ENCODE peak calls at places on chromosomes 2 and 18, in five cellular contexts. One of them, this sample, is unnamed.

GRCh38 chr2:229084467-229084866 is 186.6 kb downstream of the PID1 start:
- DNase-seq in HCEC 1CT: no peak
- DNase-seq in stimulated activated CD4-positive, alpha-beta T cell treated with anti-CD3 and anti-CD28 coated beads, Interleukin-15, amount 100 ng/mL, for 1 hour: no peak
- DNase-seq in stimulated activated CD8-positive, alpha-beta memory T cell treated with anti-CD3 and anti-CD28 coated beads, Interleukin-15, amount 100 ng/mL, for 48 hours: no peak
- DNase-seq in activated T-helper 1 cell treated with anti-CD3 and anti-CD28 coated beads, Interleukin-12 subunit alpha, Interleukin-12 subunit beta, Interleukin-2, Interleukin-4 antibody, amounts not matched to agents 30 ng/mL and 10 ng/mL and 1 ng/mL, durations not matched to agents 14 hours and 24 hours and 36 hours: no peak
- DNase-seq in this sample: no peak

GRCh38 chr2:200125463-200125862 is 170.1 kb downstream of the MAIP1 start:
- DNase-seq in HCEC 1CT: no peak
- DNase-seq in stimulated activated CD4-positive, alpha-beta T cell treated with anti-CD3 and anti-CD28 coated beads, Interleukin-15, amount 100 ng/mL, for 1 hour: no peak
- DNase-seq in stimulated activated CD8-positive, alpha-beta memory T cell treated with anti-CD3 and anti-CD28 coated beads, Interleukin-15, amount 100 ng/mL, for 48 hours: no peak
- DNase-seq in activated T-helper 1 cell treated with anti-CD3 and anti-CD28 coated beads, Interleukin-12 subunit alpha, Interleukin-12 subunit beta, Interleukin-2, Interleukin-4 antibody, amounts not matched to agents 30 ng/mL and 10 ng/mL and 1 ng/mL, durations not matched to agents 14 hours and 24 hours and 36 hours: no peak
- DNase-seq in this sample: peak

GRCh38 chr2:37585295-37585908 is 86.0 kb downstream of the CDC42EP3 start:
- DNase-seq in HCEC 1CT: peak
- DNase-seq in stimulated activated CD4-positive, alpha-beta T cell treated with anti-CD3 and anti-CD28 coated beads, Interleukin-15, amount 100 ng/mL, for 1 hour: no peak
- DNase-seq in stimulated activated CD8-positive, alpha-beta memory T cell treated with anti-CD3 and anti-CD28 coated beads, Interleukin-15, amount 100 ng/mL, for 48 hours: no peak
- DNase-seq in activated T-helper 1 cell treated with anti-CD3 and anti-CD28 coated beads, Interleukin-12 subunit alpha, Interleukin-12 subunit beta, Interleukin-2, Interleukin-4 antibody, amounts not matched to agents 30 ng/mL and 10 ng/mL and 1 ng/mL, durations not matched to agents 14 hours and 24 hours and 36 hours: no peak
- DNase-seq in this sample: peak

GRCh38 chr2:222127660-222128059 is 171.1 kb downstream of the PAX3 start:
- DNase-seq in HCEC 1CT: no peak
- DNase-seq in stimulated activated CD4-positive, alpha-beta T cell treated with anti-CD3 and anti-CD28 coated beads, Interleukin-15, amount 100 ng/mL, for 1 hour: no peak
- DNase-seq in stimulated activated CD8-positive, alpha-beta memory T cell treated with anti-CD3 and anti-CD28 coated beads, Interleukin-15, amount 100 ng/mL, for 48 hours: no peak
- DNase-seq in activated T-helper 1 cell treated with anti-CD3 and anti-CD28 coated beads, Interleukin-12 subunit alpha, Interleukin-12 subunit beta, Interleukin-2, Interleukin-4 antibody, amounts not matched to agents 30 ng/mL and 10 ng/mL and 1 ng/mL, durations not matched to agents 14 hours and 24 hours and 36 hours: no peak
- DNase-seq in this sample: no peak

GRCh38 chr2:137947714-137948336 is 16.4 kb upstream of the HNMT start:
- DNase-seq in HCEC 1CT: peak
- DNase-seq in stimulated activated CD4-positive, alpha-beta T cell treated with anti-CD3 and anti-CD28 coated beads, Interleukin-15, amount 100 ng/mL, for 1 hour: no peak
- DNase-seq in stimulated activated CD8-positive, alpha-beta memory T cell treated with anti-CD3 and anti-CD28 coated beads, Interleukin-15, amount 100 ng/mL, for 48 hours: no peak
- DNase-seq in activated T-helper 1 cell treated with anti-CD3 and anti-CD28 coated beads, Interleukin-12 subunit alpha, Interleukin-12 subunit beta, Interleukin-2, Interleukin-4 antibody, amounts not matched to agents 30 ng/mL and 10 ng/mL and 1 ng/mL, durations not matched to agents 14 hours and 24 hours and 36 hours: no peak
- DNase-seq in this sample: peak

GRCh38 chr2:36459725-36460137 is 104.2 kb downstream of the CRIM1 start:
- DNase-seq in HCEC 1CT: peak
- DNase-seq in stimulated activated CD4-positive, alpha-beta T cell treated with anti-CD3 and anti-CD28 coated beads, Interleukin-15, amount 100 ng/mL, for 1 hour: no peak
- DNase-seq in stimulated activated CD8-positive, alpha-beta memory T cell treated with anti-CD3 and anti-CD28 coated beads, Interleukin-15, amount 100 ng/mL, for 48 hours: no peak
- DNase-seq in activated T-helper 1 cell treated with anti-CD3 and anti-CD28 coated beads, Interleukin-12 subunit alpha, Interleukin-12 subunit beta, Interleukin-2, Interleukin-4 antibody, amounts not matched to agents 30 ng/mL and 10 ng/mL and 1 ng/mL, durations not matched to agents 14 hours and 24 hours and 36 hours: no peak
- DNase-seq in this sample: peak

GRCh38 chr18:9237982-9238381 is 96.6 kb upstream of the TWSG1 start:
- DNase-seq in HCEC 1CT: no peak
- DNase-seq in stimulated activated CD4-positive, alpha-beta T cell treated with anti-CD3 and anti-CD28 coated beads, Interleukin-15, amount 100 ng/mL, for 1 hour: no peak
- DNase-seq in stimulated activated CD8-positive, alpha-beta memory T cell treated with anti-CD3 and anti-CD28 coated beads, Interleukin-15, amount 100 ng/mL, for 48 hours: no peak
- DNase-seq in activated T-helper 1 cell treated with anti-CD3 and anti-CD28 coated beads, Interleukin-12 subunit alpha, Interleukin-12 subunit beta, Interleukin-2, Interleukin-4 antibody, amounts not matched to agents 30 ng/mL and 10 ng/mL and 1 ng/mL, durations not matched to agents 14 hours and 24 hours and 36 hours: no peak
- DNase-seq in this sample: no peak

GRCh38 chr2:239690651-239691631 is 290.1 kb upstream of the HDAC4 start:
- DNase-seq in HCEC 1CT: no peak
- DNase-seq in stimulated activated CD4-positive, alpha-beta T cell treated with anti-CD3 and anti-CD28 coated beads, Interleukin-15, amount 100 ng/mL, for 1 hour: no peak
- DNase-seq in stimulated activated CD8-positive, alpha-beta memory T cell treated with anti-CD3 and anti-CD28 coated beads, Interleukin-15, amount 100 ng/mL, for 48 hours: no peak
- DNase-seq in activated T-helper 1 cell treated with anti-CD3 and anti-CD28 coated beads, Interleukin-12 subunit alpha, Interleukin-12 subunit beta, Interleukin-2, Interleukin-4 antibody, amounts not matched to agents 30 ng/mL and 10 ng/mL and 1 ng/mL, durations not matched to agents 14 hours and 24 hours and 36 hours: no peak
- DNase-seq in this sample: no peak

GRCh38 chr2:25808006-25808383 is 70.3 kb downstream of the ASXL2 start:
- DNase-seq in HCEC 1CT: peak
- DNase-seq in stimulated activated CD4-positive, alpha-beta T cell treated with anti-CD3 and anti-CD28 coated beads, Interleukin-15, amount 100 ng/mL, for 1 hour: no peak
- DNase-seq in stimulated activated CD8-positive, alpha-beta memory T cell treated with anti-CD3 and anti-CD28 coated beads, Interleukin-15, amount 100 ng/mL, for 48 hours: no peak
- DNase-seq in activated T-helper 1 cell treated with anti-CD3 and anti-CD28 coated beads, Interleukin-12 subunit alpha, Interleukin-12 subunit beta, Interleukin-2, Interleukin-4 antibody, amounts not matched to agents 30 ng/mL and 10 ng/mL and 1 ng/mL, durations not matched to agents 14 hours and 24 hours and 36 hours: no peak
- DNase-seq in this sample: no peak

GRCh38 chr2:240528406-240529040 is 29.3 kb downstream of the ANKMY1 start:
- DNase-seq in HCEC 1CT: no peak
- DNase-seq in stimulated activated CD4-positive, alpha-beta T cell treated with anti-CD3 and anti-CD28 coated beads, Interleukin-15, amount 100 ng/mL, for 1 hour: no peak
- DNase-seq in stimulated activated CD8-positive, alpha-beta memory T cell treated with anti-CD3 and anti-CD28 coated beads, Interleukin-15, amount 100 ng/mL, for 48 hours: no peak
- DNase-seq in activated T-helper 1 cell treated with anti-CD3 and anti-CD28 coated beads, Interleukin-12 subunit alpha, Interleukin-12 subunit beta, Interleukin-2, Interleukin-4 antibody, amounts not matched to agents 30 ng/mL and 10 ng/mL and 1 ng/mL, durations not matched to agents 14 hours and 24 hours and 36 hours: no peak
- DNase-seq in this sample: no peak

GRCh38 chr18:35513181-35513932 is 15.6 kb upstream of the INO80C start:
- DNase-seq in HCEC 1CT: no peak
- DNase-seq in stimulated activated CD4-positive, alpha-beta T cell treated with anti-CD3 and anti-CD28 coated beads, Interleukin-15, amount 100 ng/mL, for 1 hour: no peak
- DNase-seq in stimulated activated CD8-positive, alpha-beta memory T cell treated with anti-CD3 and anti-CD28 coated beads, Interleukin-15, amount 100 ng/mL, for 48 hours: no peak
- DNase-seq in activated T-helper 1 cell treated with anti-CD3 and anti-CD28 coated beads, Interleukin-12 subunit alpha, Interleukin-12 subunit beta, Interleukin-2, Interleukin-4 antibody, amounts not matched to agents 30 ng/mL and 10 ng/mL and 1 ng/mL, durations not matched to agents 14 hours and 24 hours and 36 hours: no peak
- DNase-seq in this sample: peak

GRCh38 chr2:26238301-26238958 is 6.0 kb downstream of the HADHA start:
- DNase-seq in HCEC 1CT: peak
- DNase-seq in stimulated activated CD4-positive, alpha-beta T cell treated with anti-CD3 and anti-CD28 coated beads, Interleukin-15, amount 100 ng/mL, for 1 hour: no peak
- DNase-seq in stimulated activated CD8-positive, alpha-beta memory T cell treated with anti-CD3 and anti-CD28 coated beads, Interleukin-15, amount 100 ng/mL, for 48 hours: no peak
- DNase-seq in activated T-helper 1 cell treated with anti-CD3 and anti-CD28 coated beads, Interleukin-12 subunit alpha, Interleukin-12 subunit beta, Interleukin-2, Interleukin-4 antibody, amounts not matched to agents 30 ng/mL and 10 ng/mL and 1 ng/mL, durations not matched to agents 14 hours and 24 hours and 36 hours: no peak
- DNase-seq in this sample: no peak

GRCh38 chr18:51527826-51528225 is 330.3 kb upstream of the MEX3C start:
- DNase-seq in HCEC 1CT: no peak
- DNase-seq in stimulated activated CD4-positive, alpha-beta T cell treated with anti-CD3 and anti-CD28 coated beads, Interleukin-15, amount 100 ng/mL, for 1 hour: no peak
- DNase-seq in stimulated activated CD8-positive, alpha-beta memory T cell treated with anti-CD3 and anti-CD28 coated beads, Interleukin-15, amount 100 ng/mL, for 48 hours: no peak
- DNase-seq in activated T-helper 1 cell treated with anti-CD3 and anti-CD28 coated beads, Interleukin-12 subunit alpha, Interleukin-12 subunit beta, Interleukin-2, Interleukin-4 antibody, amounts not matched to agents 30 ng/mL and 10 ng/mL and 1 ng/mL, durations not matched to agents 14 hours and 24 hours and 36 hours: no peak
- DNase-seq in this sample: no peak

GRCh38 chr2:71680925-71681324 is 227.6 kb downstream of the DYSF start:
- DNase-seq in HCEC 1CT: no peak
- DNase-seq in stimulated activated CD4-positive, alpha-beta T cell treated with anti-CD3 and anti-CD28 coated beads, Interleukin-15, amount 100 ng/mL, for 1 hour: no peak
- DNase-seq in stimulated activated CD8-positive, alpha-beta memory T cell treated with anti-CD3 and anti-CD28 coated beads, Interleukin-15, amount 100 ng/mL, for 48 hours: no peak
- DNase-seq in activated T-helper 1 cell treated with anti-CD3 and anti-CD28 coated beads, Interleukin-12 subunit alpha, Interleukin-12 subunit beta, Interleukin-2, Interleukin-4 antibody, amounts not matched to agents 30 ng/mL and 10 ng/mL and 1 ng/mL, durations not matched to agents 14 hours and 24 hours and 36 hours: no peak
- DNase-seq in this sample: no peak

GRCh38 chr2:205931388-205931787 is 154.6 kb downstream of the INO80D start:
- DNase-seq in HCEC 1CT: no peak
- DNase-seq in stimulated activated CD4-positive, alpha-beta T cell treated with anti-CD3 and anti-CD28 coated beads, Interleukin-15, amount 100 ng/mL, for 1 hour: no peak
- DNase-seq in stimulated activated CD8-positive, alpha-beta memory T cell treated with anti-CD3 and anti-CD28 coated beads, Interleukin-15, amount 100 ng/mL, for 48 hours: no peak
- DNase-seq in activated T-helper 1 cell treated with anti-CD3 and anti-CD28 coated beads, Interleukin-12 subunit alpha, Interleukin-12 subunit beta, Interleukin-2, Interleukin-4 antibody, amounts not matched to agents 30 ng/mL and 10 ng/mL and 1 ng/mL, durations not matched to agents 14 hours and 24 hours and 36 hours: no peak
- DNase-seq in this sample: no peak

GRCh38 chr2:96464651-96465050 is 40.5 kb downstream of the NEURL3 start:
- DNase-seq in HCEC 1CT: no peak
- DNase-seq in stimulated activated CD4-positive, alpha-beta T cell treated with anti-CD3 and anti-CD28 coated beads, Interleukin-15, amount 100 ng/mL, for 1 hour: no peak
- DNase-seq in stimulated activated CD8-positive, alpha-beta memory T cell treated with anti-CD3 and anti-CD28 coated beads, Interleukin-15, amount 100 ng/mL, for 48 hours: no peak
- DNase-seq in activated T-helper 1 cell treated with anti-CD3 and anti-CD28 coated beads, Interleukin-12 subunit alpha, Interleukin-12 subunit beta, Interleukin-2, Interleukin-4 antibody, amounts not matched to agents 30 ng/mL and 10 ng/mL and 1 ng/mL, durations not matched to agents 14 hours and 24 hours and 36 hours: no peak
- DNase-seq in this sample: no peak